ENCODE peak calls at places on chromosomes 6 and 20, in seven cellular contexts. H is HuH-7.5; D is nephron progenitor cell; E is iris pigment epithelial cell; Z is activated CD4-positive, alpha-beta T cell treated with anti-CD3 and anti-CD28 coated beads for 1 hour; T is cardiac fibroblast; Q is AG09309. N is an unnamed sample.

GRCh38 chr6:89433637-89434499 is 916 bp downstream of the ANKRD6 start:
- DNase-seq in H (peak), D (peak), E (no peak), Z (peak), T (no peak), Q (no peak), N (peak)

GRCh38 chr20:47220161-47220582 is 136.3 kb downstream of the ZMYND8 start:
- DNase-seq in H (peak), D (peak), E (no peak), Z (peak), T (peak), Q (no peak), N (peak)

GRCh38 chr6:45643136-45643535 is 265.4 kb upstream of the SUPT3H start:
- DNase-seq in H (no peak), D (no peak), E (no peak), Z (no peak), T (peak), Q (no peak), N (no peak)

GRCh38 chr6:150813319-150813992 is 52.0 kb upstream of the MTHFD1L start:
- DNase-seq in H (no peak), D (no peak), E (peak), Z (no peak), T (peak), Q (no peak), N (no peak)

GRCh38 chr6:32190946-32191677 is 1.1 kb upstream of the PBX2 start:
- DNase-seq in H (no peak), D (no peak), E (no peak), Z (no peak), T (no peak), Q (no peak), N (no peak)

GRCh38 chr6:39166189-39166917 is 51.4 kb upstream of the SAYSD1 start:
- DNase-seq in H (peak), D (peak), E (peak), Z (peak), T (peak), Q (no peak), N (peak)

GRCh38 chr20:62032606-62033368 is 32.9 kb downstream of the TAF4 start:
- DNase-seq in H (no peak), D (no peak), E (no peak), Z (no peak), T (peak), Q (no peak), N (no peak)

GRCh38 chr6:20538131-20538662 is 3.9 kb downstream of the CDKAL1 start:
- DNase-seq in H (no peak), D (no peak), E (no peak), Z (no peak), T (no peak), Q (no peak), N (peak)

GRCh38 chr20:17611540-17612286 is 41.8 kb downstream of the DSTN start:
- DNase-seq in H (peak), D (no peak), E (peak), Z (no peak), T (no peak), Q (no peak), N (no peak)

GRCh38 chr20:42118409-42119125 is 500.4 kb upstream of the CHD6 start:
- DNase-seq in H (no peak), D (no peak), E (no peak), Z (no peak), T (no peak), Q (no peak), N (no peak)

GRCh38 chr20:31704225-31705119 is 18.2 kb downstream of the BCL2L1 start:
- DNase-seq in H (peak), D (no peak), E (peak), Z (no peak), T (peak), Q (no peak), N (no peak)

GRCh38 chr6:134436281-134436815 is 118.4 kb upstream of the SGK1 start:
- DNase-seq in H (no peak), D (no peak), E (peak), Z (peak), T (peak), Q (peak), N (peak)

GRCh38 chr20:56630086-56630493 is 984 bp downstream of the TFAP2C start:
- DNase-seq in H (peak), D (peak), E (peak), Z (no peak), T (peak), Q (no peak), N (no peak)

GRCh38 chr6:83708546-83708969 is 343 bp downstream of the SNAP91 start:
- DNase-seq in H (peak), D (peak), E (peak), Z (no peak), T (no peak), Q (no peak), N (no peak)

GRCh38 chr6:43669050-43669921 is 18.3 kb downstream of the MRPS18A start:
- DNase-seq in H (no peak), D (no peak), E (no peak), Z (no peak), T (peak), Q (no peak), N (no peak)

GRCh38 chr6:11586574-11586973 is 49.0 kb downstream of the TMEM170B start:
- DNase-seq in H (no peak), D (no peak), E (peak), Z (no peak), T (peak), Q (peak), N (no peak)

GRCh38 chr6:130696806-130697205 is 130.4 kb upstream of the SMLR1 start:
- DNase-seq in H (no peak), D (no peak), E (peak), Z (no peak), T (no peak), Q (no peak), N (no peak)

GRCh38 chr6:142945071-142945445 is at the start of gene HIVEP2:
- DNase-seq in H (peak), D (peak), E (peak), Z (peak), T (peak), Q (no peak), N (peak)

GRCh38 chr20:9409352-9409751 is 105.0 kb upstream of the LAMP5 start:
- DNase-seq in H (no peak), D (no peak), E (no peak), Z (no peak), T (peak), Q (no peak), N (no peak)

GRCh38 chr6:2589171-2589661 is 161.5 kb downstream of the MYLK4 start:
- DNase-seq in H (no peak), D (no peak), E (no peak), Z (no peak), T (no peak), Q (no peak), N (no peak)

GRCh38 chr20:38952153-38952552 is 10.0 kb upstream of the DHX35 start:
- DNase-seq in H (no peak), D (no peak), E (no peak), Z (no peak), T (no peak), Q (no peak), N (no peak)

GRCh38 chr6:133806358-133806757 is 82.6 kb upstream of the TCF21 start:
- DNase-seq in H (no peak), D (no peak), E (peak), Z (no peak), T (peak), Q (no peak), N (peak)

GRCh38 chr6:77688641-77689040 is 35.8 kb downstream of the MEI4 start:
- DNase-seq in H (no peak), D (no peak), E (no peak), Z (no peak), T (no peak), Q (no peak), N (no peak)

GRCh38 chr6:154234019-154234772 is 122.4 kb downstream of the IPCEF1 start:
- DNase-seq in H (no peak), D (no peak), E (no peak), Z (no peak), T (no peak), Q (no peak), N (no peak)

GRCh38 chr6:84633771-84634170 is 130.6 kb downstream of the TBX18 start:
- DNase-seq in H (no peak), D (no peak), E (no peak), Z (no peak), T (no peak), Q (no peak), N (no peak)